ENCODE peak calls at places on chromosomes 3 and 15, in four cellular contexts. One of them, this sample, is unnamed.

GRCh38 chr3:146646251-146646650 is 41.1 kb upstream of the PLSCR5 start:
- DNase-seq in HCEC 1CT: no peak
- DNase-seq in stimulated activated CD8-positive, alpha-beta memory T cell treated with anti-CD3 and anti-CD28 coated beads, Interleukin-15, amount 100 ng/mL, for 24 hours: no peak
- DNase-seq in mesothelial cell of epicardium: no peak
- DNase-seq in this sample: no peak

GRCh38 chr15:61032600-61033286 is 196.4 kb downstream of the RORA start:
- DNase-seq in HCEC 1CT: no peak
- DNase-seq in stimulated activated CD8-positive, alpha-beta memory T cell treated with anti-CD3 and anti-CD28 coated beads, Interleukin-15, amount 100 ng/mL, for 24 hours: no peak
- DNase-seq in mesothelial cell of epicardium: no peak
- DNase-seq in this sample: no peak

GRCh38 chr15:33094336-33094735 is 100.2 kb downstream of the FMN1 start:
- DNase-seq in stimulated activated CD8-positive, alpha-beta memory T cell treated with anti-CD3 and anti-CD28 coated beads, Interleukin-15, amount 100 ng/mL, for 24 hours: no peak
- DNase-seq in HCEC 1CT: no peak
- DNase-seq in mesothelial cell of epicardium: no peak
- DNase-seq in this sample: no peak

GRCh38 chr3:177371903-177372302 is 174.6 kb upstream of the TBL1XR1 start:
- DNase-seq in stimulated activated CD8-positive, alpha-beta memory T cell treated with anti-CD3 and anti-CD28 coated beads, Interleukin-15, amount 100 ng/mL, for 24 hours: no peak
- DNase-seq in HCEC 1CT: no peak
- DNase-seq in mesothelial cell of epicardium: no peak
- DNase-seq in this sample: no peak

GRCh38 chr3:14213066-14213774 is 34.6 kb downstream of the LSM3 start:
- DNase-seq in HCEC 1CT: no peak
- DNase-seq in mesothelial cell of epicardium: no peak
- DNase-seq in stimulated activated CD8-positive, alpha-beta memory T cell treated with anti-CD3 and anti-CD28 coated beads, Interleukin-15, amount 100 ng/mL, for 24 hours: no peak
- DNase-seq in this sample: no peak

GRCh38 chr3:126136428-126137220 is 43.8 kb downstream of the ALDH1L1 start:
- DNase-seq in HCEC 1CT: no peak
- DNase-seq in stimulated activated CD8-positive, alpha-beta memory T cell treated with anti-CD3 and anti-CD28 coated beads, Interleukin-15, amount 100 ng/mL, for 24 hours: no peak
- DNase-seq in mesothelial cell of epicardium: no peak
- DNase-seq in this sample: no peak

GRCh38 chr3:193831495-193832455 is 238.8 kb downstream of the OPA1 start:
- DNase-seq in HCEC 1CT: no peak
- DNase-seq in mesothelial cell of epicardium: no peak
- DNase-seq in stimulated activated CD8-positive, alpha-beta memory T cell treated with anti-CD3 and anti-CD28 coated beads, Interleukin-15, amount 100 ng/mL, for 24 hours: no peak
- DNase-seq in this sample: no peak

GRCh38 chr15:73586006-73586654 is 47.1 kb downstream of the NPTN start:
- DNase-seq in HCEC 1CT: no peak
- DNase-seq in stimulated activated CD8-positive, alpha-beta memory T cell treated with anti-CD3 and anti-CD28 coated beads, Interleukin-15, amount 100 ng/mL, for 24 hours: no peak
- DNase-seq in mesothelial cell of epicardium: no peak
- DNase-seq in this sample: no peak

GRCh38 chr15:38555686-38556334 is 8.8 kb downstream of the RASGRP1 start:
- DNase-seq in mesothelial cell of epicardium: no peak
- DNase-seq in HCEC 1CT: peak
- DNase-seq in stimulated activated CD8-positive, alpha-beta memory T cell treated with anti-CD3 and anti-CD28 coated beads, Interleukin-15, amount 100 ng/mL, for 24 hours: no peak
- DNase-seq in this sample: no peak

GRCh38 chr15:90845201-90845949 is 23.0 kb upstream of the FURIN start:
- DNase-seq in stimulated activated CD8-positive, alpha-beta memory T cell treated with anti-CD3 and anti-CD28 coated beads, Interleukin-15, amount 100 ng/mL, for 24 hours: no peak
- DNase-seq in mesothelial cell of epicardium: no peak
- DNase-seq in HCEC 1CT: peak
- DNase-seq in this sample: no peak

GRCh38 chr3:148360046-148360445 is 337.7 kb upstream of the AGTR1 start:
- DNase-seq in stimulated activated CD8-positive, alpha-beta memory T cell treated with anti-CD3 and anti-CD28 coated beads, Interleukin-15, amount 100 ng/mL, for 24 hours: no peak
- DNase-seq in mesothelial cell of epicardium: no peak
- DNase-seq in HCEC 1CT: peak
- DNase-seq in this sample: no peak

GRCh38 chr15:71149645-71150557 is 34.6 kb downstream of the THSD4 start:
- DNase-seq in HCEC 1CT: no peak
- DNase-seq in stimulated activated CD8-positive, alpha-beta memory T cell treated with anti-CD3 and anti-CD28 coated beads, Interleukin-15, amount 100 ng/mL, for 24 hours: no peak
- DNase-seq in mesothelial cell of epicardium: no peak
- DNase-seq in this sample: no peak

GRCh38 chr3:132756108-132756650 is 34.0 kb upstream of the NPHP3 start:
- DNase-seq in stimulated activated CD8-positive, alpha-beta memory T cell treated with anti-CD3 and anti-CD28 coated beads, Interleukin-15, amount 100 ng/mL, for 24 hours: no peak
- DNase-seq in HCEC 1CT: no peak
- DNase-seq in mesothelial cell of epicardium: no peak
- DNase-seq in this sample: no peak

GRCh38 chr3:71972031-71972430 is 187.1 kb upstream of the PROK2 start:
- DNase-seq in stimulated activated CD8-positive, alpha-beta memory T cell treated with anti-CD3 and anti-CD28 coated beads, Interleukin-15, amount 100 ng/mL, for 24 hours: no peak
- DNase-seq in HCEC 1CT: no peak
- DNase-seq in mesothelial cell of epicardium: no peak
- DNase-seq in this sample: no peak

GRCh38 chr3:77407454-77407853 is 367.6 kb downstream of the ROBO2 start:
- DNase-seq in HCEC 1CT: no peak
- DNase-seq in mesothelial cell of epicardium: no peak
- DNase-seq in stimulated activated CD8-positive, alpha-beta memory T cell treated with anti-CD3 and anti-CD28 coated beads, Interleukin-15, amount 100 ng/mL, for 24 hours: no peak
- DNase-seq in this sample: no peak

GRCh38 chr3:116473602-116474001 is 28.3 kb upstream of the LSAMP start:
- DNase-seq in HCEC 1CT: no peak
- DNase-seq in mesothelial cell of epicardium: no peak
- DNase-seq in stimulated activated CD8-positive, alpha-beta memory T cell treated with anti-CD3 and anti-CD28 coated beads, Interleukin-15, amount 100 ng/mL, for 24 hours: no peak
- DNase-seq in this sample: no peak

GRCh38 chr3:28139288-28139687 is 102.1 kb upstream of the CMC1 start:
- DNase-seq in stimulated activated CD8-positive, alpha-beta memory T cell treated with anti-CD3 and anti-CD28 coated beads, Interleukin-15, amount 100 ng/mL, for 24 hours: no peak
- DNase-seq in HCEC 1CT: no peak
- DNase-seq in mesothelial cell of epicardium: no peak
- DNase-seq in this sample: no peak

GRCh38 chr3:122247087-122247824 is 63.8 kb downstream of the CASR start:
- DNase-seq in mesothelial cell of epicardium: no peak
- DNase-seq in HCEC 1CT: no peak
- DNase-seq in stimulated activated CD8-positive, alpha-beta memory T cell treated with anti-CD3 and anti-CD28 coated beads, Interleukin-15, amount 100 ng/mL, for 24 hours: no peak
- DNase-seq in this sample: no peak

GRCh38 chr15:72866866-72867616 is 83.5 kb upstream of the ADPGK start:
- DNase-seq in stimulated activated CD8-positive, alpha-beta memory T cell treated with anti-CD3 and anti-CD28 coated beads, Interleukin-15, amount 100 ng/mL, for 24 hours: no peak
- DNase-seq in HCEC 1CT: no peak
- DNase-seq in mesothelial cell of epicardium: no peak
- DNase-seq in this sample: peak

GRCh38 chr3:172648736-172649135 is 62.1 kb downstream of the NCEH1 start:
- DNase-seq in stimulated activated CD8-positive, alpha-beta memory T cell treated with anti-CD3 and anti-CD28 coated beads, Interleukin-15, amount 100 ng/mL, for 24 hours: no peak
- DNase-seq in mesothelial cell of epicardium: no peak
- DNase-seq in HCEC 1CT: peak
- DNase-seq in this sample: no peak

GRCh38 chr15:33296856-33297255 is 13.9 kb upstream of the RYR3 start:
- DNase-seq in stimulated activated CD8-positive, alpha-beta memory T cell treated with anti-CD3 and anti-CD28 coated beads, Interleukin-15, amount 100 ng/mL, for 24 hours: no peak
- DNase-seq in mesothelial cell of epicardium: no peak
- DNase-seq in HCEC 1CT: no peak
- DNase-seq in this sample: no peak

GRCh38 chr3:69342074-69342473 is 43.8 kb downstream of the FRMD4B start:
- DNase-seq in stimulated activated CD8-positive, alpha-beta memory T cell treated with anti-CD3 and anti-CD28 coated beads, Interleukin-15, amount 100 ng/mL, for 24 hours: no peak
- DNase-seq in HCEC 1CT: no peak
- DNase-seq in mesothelial cell of epicardium: no peak
- DNase-seq in this sample: no peak

GRCh38 chr15:21270474-21270873 is 169.8 kb downstream of the POTEB3 start:
- DNase-seq in mesothelial cell of epicardium: no peak
- DNase-seq in stimulated activated CD8-positive, alpha-beta memory T cell treated with anti-CD3 and anti-CD28 coated beads, Interleukin-15, amount 100 ng/mL, for 24 hours: no peak
- DNase-seq in HCEC 1CT: peak
- DNase-seq in this sample: no peak

GRCh38 chr15:76898102-76898501 is 7.0 kb downstream of the SCAPER start:
- DNase-seq in HCEC 1CT: no peak
- DNase-seq in mesothelial cell of epicardium: no peak
- DNase-seq in stimulated activated CD8-positive, alpha-beta memory T cell treated with anti-CD3 and anti-CD28 coated beads, Interleukin-15, amount 100 ng/mL, for 24 hours: no peak
- DNase-seq in this sample: no peak

GRCh38 chr3:129442486-129442885 is 2.5 kb downstream of the IFT122 start:
- DNase-seq in stimulated activated CD8-positive, alpha-beta memory T cell treated with anti-CD3 and anti-CD28 coated beads, Interleukin-15, amount 100 ng/mL, for 24 hours: no peak
- DNase-seq in mesothelial cell of epicardium: no peak
- DNase-seq in HCEC 1CT: no peak
- DNase-seq in this sample: no peak

GRCh38 chr3:146065573-146066006 is 95.4 kb downstream of the PLOD2 start:
- DNase-seq in stimulated activated CD8-positive, alpha-beta memory T cell treated with anti-CD3 and anti-CD28 coated beads, Interleukin-15, amount 100 ng/mL, for 24 hours: no peak
- DNase-seq in mesothelial cell of epicardium: no peak
- DNase-seq in HCEC 1CT: peak
- DNase-seq in this sample: no peak

GRCh38 chr3:129120254-129121004 is 1.2 kb downstream of the RAB43 start:
- DNase-seq in mesothelial cell of epicardium: peak
- DNase-seq in stimulated activated CD8-positive, alpha-beta memory T cell treated with anti-CD3 and anti-CD28 coated beads, Interleukin-15, amount 100 ng/mL, for 24 hours: peak
- DNase-seq in HCEC 1CT: peak
- DNase-seq in this sample: peak

GRCh38 chr3:4492240-4493007 is 724 bp upstream of the ITPR1 start:
- DNase-seq in stimulated activated CD8-positive, alpha-beta memory T cell treated with anti-CD3 and anti-CD28 coated beads, Interleukin-15, amount 100 ng/mL, for 24 hours: no peak
- DNase-seq in mesothelial cell of epicardium: no peak
- DNase-seq in HCEC 1CT: peak
- DNase-seq in this sample: peak

GRCh38 chr15:84772031-84772430 is 23.6 kb downstream of the ZNF592 start:
- DNase-seq in mesothelial cell of epicardium: no peak
- DNase-seq in HCEC 1CT: no peak
- DNase-seq in stimulated activated CD8-positive, alpha-beta memory T cell treated with anti-CD3 and anti-CD28 coated beads, Interleukin-15, amount 100 ng/mL, for 24 hours: no peak
- DNase-seq in this sample: no peak

GRCh38 chr3:11764931-11765363 is 81.7 kb downstream of the TAMM41 start:
- DNase-seq in HCEC 1CT: peak
- DNase-seq in mesothelial cell of epicardium: no peak
- DNase-seq in stimulated activated CD8-positive, alpha-beta memory T cell treated with anti-CD3 and anti-CD28 coated beads, Interleukin-15, amount 100 ng/mL, for 24 hours: no peak
- DNase-seq in this sample: no peak

GRCh38 chr3:188861847-188862740 is 309.7 kb upstream of the TPRG1 start:
- DNase-seq in mesothelial cell of epicardium: no peak
- DNase-seq in stimulated activated CD8-positive, alpha-beta memory T cell treated with anti-CD3 and anti-CD28 coated beads, Interleukin-15, amount 100 ng/mL, for 24 hours: no peak
- DNase-seq in HCEC 1CT: peak
- DNase-seq in this sample: no peak

GRCh38 chr15:33460166-33460805 is 149.5 kb downstream of the RYR3 start:
- DNase-seq in mesothelial cell of epicardium: no peak
- DNase-seq in HCEC 1CT: no peak
- DNase-seq in stimulated activated CD8-positive, alpha-beta memory T cell treated with anti-CD3 and anti-CD28 coated beads, Interleukin-15, amount 100 ng/mL, for 24 hours: no peak
- DNase-seq in this sample: no peak

GRCh38 chr3:8900065-8900464 is 63.2 kb downstream of the RAD18 start:
- DNase-seq in HCEC 1CT: peak
- DNase-seq in stimulated activated CD8-positive, alpha-beta memory T cell treated with anti-CD3 and anti-CD28 coated beads, Interleukin-15, amount 100 ng/mL, for 24 hours: no peak
- DNase-seq in mesothelial cell of epicardium: no peak
- DNase-seq in this sample: no peak

GRCh38 chr3:71226565-71227281 is 356.8 kb downstream of the FOXP1 start:
- DNase-seq in stimulated activated CD8-positive, alpha-beta memory T cell treated with anti-CD3 and anti-CD28 coated beads, Interleukin-15, amount 100 ng/mL, for 24 hours: peak
- DNase-seq in HCEC 1CT: no peak
- DNase-seq in mesothelial cell of epicardium: no peak
- DNase-seq in this sample: no peak

GRCh38 chr15:36601497-36601932 is 22.1 kb downstream of the CDIN1 start:
- DNase-seq in stimulated activated CD8-positive, alpha-beta memory T cell treated with anti-CD3 and anti-CD28 coated beads, Interleukin-15, amount 100 ng/mL, for 24 hours: no peak
- DNase-seq in mesothelial cell of epicardium: no peak
- DNase-seq in HCEC 1CT: peak
- DNase-seq in this sample: no peak

GRCh38 chr15:59048897-59049296 is 56.0 kb upstream of the CCNB2 start:
- DNase-seq in stimulated activated CD8-positive, alpha-beta memory T cell treated with anti-CD3 and anti-CD28 coated beads, Interleukin-15, amount 100 ng/mL, for 24 hours: no peak
- DNase-seq in HCEC 1CT: no peak
- DNase-seq in mesothelial cell of epicardium: no peak
- DNase-seq in this sample: no peak

GRCh38 chr3:99774467-99774866 is 43.2 kb upstream of the CMSS1 start:
- DNase-seq in stimulated activated CD8-positive, alpha-beta memory T cell treated with anti-CD3 and anti-CD28 coated beads, Interleukin-15, amount 100 ng/mL, for 24 hours: no peak
- DNase-seq in HCEC 1CT: peak
- DNase-seq in mesothelial cell of epicardium: no peak
- DNase-seq in this sample: no peak

GRCh38 chr3:135106445-135106844 is 311.4 kb downstream of the EPHB1 start:
- DNase-seq in HCEC 1CT: no peak
- DNase-seq in stimulated activated CD8-positive, alpha-beta memory T cell treated with anti-CD3 and anti-CD28 coated beads, Interleukin-15, amount 100 ng/mL, for 24 hours: no peak
- DNase-seq in mesothelial cell of epicardium: no peak
- DNase-seq in this sample: peak